ENCODE peak calls at places on chromosomes 12 and 14, in four cellular contexts. G is tibial artery, P is OCI-LY7, U is mammary epithelial cell. N is an unnamed sample.

GRCh38 chr12:5022465-5023061 is 21.1 kb upstream of the KCNA5 start:
- DNase-seq in G (no peak), P (peak; percentile 65), U (peak; percentile 43), N (peak; percentile 46)

GRCh38 chr12:68565391-68565903 is 45.3 kb upstream of the RAP1B start:
- DNase-seq in G (no peak), P (no peak), U (peak; percentile 80), N (peak; percentile 59)

GRCh38 chr12:129716825-129717224 is 187.0 kb downstream of the TMEM132D start:
- DNase-seq in G (no peak), P (no peak), U (no peak), N (no peak)

GRCh38 chr14:34713681-34714319 is 593 bp downstream of the CFL2 start:
- DNase-seq in G (peak; percentile 47), P (peak; percentile 47), U (peak; percentile 56), N (peak; percentile 59)

GRCh38 chr12:80632835-80633234 is 74.6 kb upstream of the MYF6 start:
- DNase-seq in G (no peak), P (peak; percentile 23), U (peak; percentile 29), N (peak; percentile 40)

GRCh38 chr12:51972849-51973273 is 21.4 kb downstream of the ACVR1B start:
- DNase-seq in G (peak; percentile 72), P (no peak), U (peak; percentile 68), N (peak; percentile 88)

GRCh38 chr12:22443379-22444316 is 100.7 kb downstream of the C2CD5 start:
- DNase-seq in G (peak; percentile 50), P (peak; percentile 84), U (peak; percentile 71), N (peak; percentile 87)

GRCh38 chr12:79547735-79548347 is 142.9 kb downstream of the PAWR start:
- DNase-seq in G (peak; percentile 38), P (peak; percentile 51), U (no peak), N (peak; percentile 79)

GRCh38 chr14:74921053-74921620 is 1.9 kb downstream of the RPS6KL1 start:
- DNase-seq in G (no peak), P (no peak), U (no peak), N (no peak)

GRCh38 chr12:21825924-21826548 is 51.5 kb upstream of the KCNJ8 start:
- DNase-seq in G (no peak), P (no peak), U (no peak), N (no peak)

GRCh38 chr14:78491015-78491414 is 320.8 kb downstream of the NRXN3 start:
- DNase-seq in G (no peak), P (no peak), U (no peak), N (no peak)

GRCh38 chr14:76742961-76743360 is 18.3 kb upstream of the VASH1 start:
- DNase-seq in G (no peak), P (no peak), U (no peak), N (peak; percentile 54)

GRCh38 chr12:95443458-95443857 is 30.5 kb upstream of the METAP2 start:
- DNase-seq in G (no peak), P (peak; percentile 18), U (no peak), N (no peak)

GRCh38 chr12:95141305-95141704 is 67.9 kb upstream of the NR2C1 start:
- DNase-seq in G (no peak), P (no peak), U (no peak), N (no peak)

GRCh38 chr14:30559638-30560071 is 697 bp downstream of the G2E3 start:
- DNase-seq in G (no peak), P (peak; percentile 56), U (peak; percentile 38), N (peak; percentile 36)

GRCh38 chr14:62118461-62118860 is 356.2 kb downstream of the SNAPC1 start:
- DNase-seq in G (no peak), P (no peak), U (no peak), N (no peak)

GRCh38 chr12:13005649-13006048 is 5.6 kb upstream of the HEBP1 start:
- DNase-seq in G (no peak), P (no peak), U (no peak), N (no peak)

GRCh38 chr12:104656921-104657320 is 200.2 kb downstream of the CHST11 start:
- DNase-seq in G (peak; percentile 47), P (no peak), U (no peak), N (peak; percentile 76)

GRCh38 chr12:52691076-52691764 is 11.0 kb upstream of the KRT1 start:
- DNase-seq in G (no peak), P (peak; percentile 4), U (no peak), N (no peak)

GRCh38 chr12:31959051-31959700 is at the start of gene RESF1:
- DNase-seq in G (peak; percentile 90), P (peak; percentile 97), U (peak; percentile 83), N (peak; percentile 85)

GRCh38 chr14:35534884-35535793 is 1.2 kb downstream of the INSM2 start:
- DNase-seq in G (peak; percentile 39), P (peak; percentile 20), U (peak; percentile 68), N (peak; percentile 52)

GRCh38 chr12:73421832-73422231 is 1115.8 kb upstream of the ATXN7L3B start:
- DNase-seq in G (no peak), P (no peak), U (peak; percentile 90), N (peak; percentile 57)

GRCh38 chr14:29236401-29236800 is 469.8 kb downstream of the FOXG1 start:
- DNase-seq in G (no peak), P (no peak), U (no peak), N (no peak)
- TF ChIP-seq CTCF in G (no peak), P (no peak), U (no peak), N (no peak)

GRCh38 chr12:47190905-47191304 is 111.1 kb upstream of the AMIGO2 start:
- DNase-seq in G (no peak), P (no peak), U (no peak), N (no peak)
- TF ChIP-seq CTCF in G (no peak), P (no peak), U (no peak), N (no peak)

GRCh38 chr14:24235804-24236688 is 3.3 kb downstream of the GMPR2 start:
- DNase-seq in G (no peak), P (no peak), U (no peak), N (no peak)

GRCh38 chr14:24232121-24232644 is at the start of gene NEDD8:
- DNase-seq in G (peak; percentile 95), P (peak; percentile 92), U (peak; percentile 99), N (peak; percentile 98)

GRCh38 chr14:24233538-24233866 is 773 bp downstream of the GMPR2 start:
- DNase-seq in G (no peak), P (no peak), U (peak; percentile 17), N (peak; percentile 18)

GRCh38 chr14:24232645-24233537 is at the start of gene GMPR2:
- DNase-seq in G (peak; percentile 82), P (peak; percentile 23), U (no peak), N (no peak)

DNA sequence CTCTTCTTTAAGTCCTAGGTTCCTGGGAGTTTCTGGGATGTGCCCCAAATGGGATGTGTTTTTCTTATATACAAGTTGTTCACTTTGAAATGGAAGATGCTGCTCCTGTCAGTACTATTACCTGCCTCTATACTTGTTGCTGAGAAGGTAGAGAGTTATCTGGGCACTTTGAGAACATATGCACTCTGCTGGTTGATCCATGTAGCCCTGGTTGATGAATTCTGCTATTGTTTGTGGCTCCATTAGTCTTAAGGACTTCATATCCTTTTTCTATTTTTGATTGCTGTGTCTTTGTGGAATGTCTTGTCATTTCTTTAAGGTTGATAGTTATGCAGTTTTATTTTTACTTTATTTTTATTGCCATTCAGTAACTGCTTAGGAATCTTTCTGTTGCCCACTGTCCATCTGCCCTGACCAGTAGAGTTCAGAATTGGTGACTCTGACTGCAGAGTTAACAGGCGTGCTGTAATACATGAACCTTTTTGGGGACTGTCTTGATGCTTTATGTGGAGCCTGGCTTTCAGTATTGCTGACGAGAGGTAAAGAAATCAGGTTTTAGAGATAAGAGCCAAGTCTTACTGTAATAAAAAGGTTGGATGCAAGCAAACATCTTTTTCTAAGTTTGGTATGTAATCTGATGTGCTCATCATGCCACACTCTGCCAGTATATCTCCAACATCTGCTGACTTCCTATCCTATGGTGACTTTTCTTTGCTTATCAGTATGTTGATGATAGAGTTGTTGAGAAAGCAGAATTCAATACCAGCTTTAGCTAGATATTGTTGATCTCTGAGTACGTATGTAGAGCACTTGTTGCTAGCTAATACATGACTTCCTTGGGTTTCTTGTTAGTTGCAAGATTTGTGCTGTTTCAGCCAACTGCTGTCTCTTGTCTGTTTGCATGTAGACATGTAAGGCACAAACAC is 1.6 kb downstream of the GMPR2 start:
- DNase-seq in G (no peak), P (no peak), U (no peak), N (no peak)
- TF ChIP-seq CTCF in G (no peak), P (no peak), U (no peak), N (no peak)

DNA sequence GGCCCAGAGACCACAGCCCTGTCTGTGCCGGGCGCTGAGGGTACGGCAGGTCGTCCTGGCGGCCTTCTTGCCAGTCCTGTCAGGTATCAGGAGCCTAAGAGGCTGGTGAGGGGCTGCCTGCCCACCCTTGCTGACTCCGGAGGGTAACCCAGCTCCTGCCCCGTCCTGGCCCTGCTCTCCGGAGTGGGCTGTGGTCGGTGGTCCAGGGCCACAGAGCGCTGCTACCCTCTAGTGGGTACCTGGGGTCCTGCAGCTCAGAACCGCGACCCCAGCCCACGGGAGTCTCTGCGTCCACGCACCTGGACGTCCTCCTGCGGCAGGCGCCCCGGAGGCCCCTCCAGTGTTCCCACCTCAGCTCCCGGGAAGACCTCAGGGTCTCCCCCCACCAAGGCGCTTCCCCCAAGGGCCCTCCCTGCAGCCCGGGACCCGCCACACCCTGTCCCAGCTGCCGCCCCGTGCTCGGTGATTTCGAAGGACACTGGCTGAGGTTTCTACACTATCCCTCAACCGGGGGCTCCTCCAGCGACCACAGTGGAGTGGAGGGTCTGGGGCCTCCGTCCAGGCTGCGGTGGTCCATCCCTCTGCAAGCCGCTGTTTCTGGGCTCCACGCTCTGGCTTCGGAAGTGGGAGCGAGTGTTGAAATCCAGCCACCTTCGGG is 75.9 kb upstream of the FBRSL1 start:
- DNase-seq in G (no peak), P (peak; percentile 20), U (no peak), N (no peak)
- TF ChIP-seq CTCF in G (no peak), P (peak; percentile 74), U (peak; percentile 34), N (peak; percentile 90)

N was measured in MCF 10A.